ENCODE peak calls at places on chromosomes 12 and 14, in five cellular contexts. One of them, this sample, is unnamed.

GRCh38 chr12:100356646-100357223 is at the start of gene SLC17A8:
- DNase-seq in mammary epithelial cell: no peak
- DNase-seq in CD4-positive, alpha-beta T cell: no peak
- DNase-seq in activated B cell treated with CpG ODN at 0.5 μM for 24 hours: no peak
- DNase-seq in neural crest cell: peak
- DNase-seq in this sample: peak

GRCh38 chr14:105418269-105419054 is 1.2 kb upstream of the MTA1 start:
- DNase-seq in mammary epithelial cell: no peak
- DNase-seq in CD4-positive, alpha-beta T cell: no peak
- DNase-seq in activated B cell treated with CpG ODN at 0.5 μM for 24 hours: no peak
- DNase-seq in neural crest cell: no peak
- DNase-seq in this sample: no peak

GRCh38 chr14:70013269-70013873 is 134.2 kb downstream of the SMOC1 start:
- DNase-seq in mammary epithelial cell: peak
- DNase-seq in CD4-positive, alpha-beta T cell: no peak
- DNase-seq in activated B cell treated with CpG ODN at 0.5 μM for 24 hours: no peak
- DNase-seq in neural crest cell: peak
- DNase-seq in this sample: no peak

GRCh38 chr12:530308-530707 is 70.6 kb downstream of the B4GALNT3 start:
- DNase-seq in mammary epithelial cell: peak
- DNase-seq in CD4-positive, alpha-beta T cell: no peak
- DNase-seq in activated B cell treated with CpG ODN at 0.5 μM for 24 hours: no peak
- DNase-seq in neural crest cell: no peak
- DNase-seq in this sample: no peak

GRCh38 chr14:100675664-100676063 is 51.0 kb upstream of the DLK1 start:
- DNase-seq in mammary epithelial cell: no peak
- DNase-seq in CD4-positive, alpha-beta T cell: no peak
- DNase-seq in activated B cell treated with CpG ODN at 0.5 μM for 24 hours: no peak
- DNase-seq in neural crest cell: no peak
- DNase-seq in this sample: no peak

GRCh38 chr14:49766839-49767238 is 1.1 kb upstream of the KLHDC2 start:
- DNase-seq in mammary epithelial cell: peak
- DNase-seq in CD4-positive, alpha-beta T cell: no peak
- DNase-seq in activated B cell treated with CpG ODN at 0.5 μM for 24 hours: no peak
- DNase-seq in neural crest cell: no peak
- DNase-seq in this sample: no peak

GRCh38 chr12:124605869-124606774 is 38.7 kb upstream of the NCOR2 start:
- DNase-seq in mammary epithelial cell: no peak
- DNase-seq in CD4-positive, alpha-beta T cell: no peak
- DNase-seq in activated B cell treated with CpG ODN at 0.5 μM for 24 hours: no peak
- DNase-seq in neural crest cell: no peak
- DNase-seq in this sample: no peak

GRCh38 chr12:41089438-41089837 is 98.7 kb upstream of the PDZRN4 start:
- DNase-seq in mammary epithelial cell: no peak
- DNase-seq in CD4-positive, alpha-beta T cell: no peak
- DNase-seq in activated B cell treated with CpG ODN at 0.5 μM for 24 hours: no peak
- DNase-seq in neural crest cell: no peak
- DNase-seq in this sample: no peak

GRCh38 chr12:91772411-91772810 is 373.2 kb downstream of the BTG1 start:
- DNase-seq in mammary epithelial cell: peak
- DNase-seq in CD4-positive, alpha-beta T cell: no peak
- DNase-seq in activated B cell treated with CpG ODN at 0.5 μM for 24 hours: no peak
- DNase-seq in neural crest cell: no peak
- DNase-seq in this sample: no peak

GRCh38 chr12:103645202-103645601 is 58.1 kb downstream of the STAB2 start:
- DNase-seq in mammary epithelial cell: no peak
- DNase-seq in CD4-positive, alpha-beta T cell: no peak
- DNase-seq in activated B cell treated with CpG ODN at 0.5 μM for 24 hours: no peak
- DNase-seq in neural crest cell: no peak
- DNase-seq in this sample: no peak

GRCh38 chr12:39294712-39295111 is 148.2 kb downstream of the KIF21A start:
- DNase-seq in mammary epithelial cell: no peak
- DNase-seq in CD4-positive, alpha-beta T cell: no peak
- DNase-seq in activated B cell treated with CpG ODN at 0.5 μM for 24 hours: no peak
- DNase-seq in neural crest cell: no peak
- DNase-seq in this sample: no peak

GRCh38 chr14:51018521-51018920 is 74.2 kb upstream of the PYGL start:
- DNase-seq in mammary epithelial cell: no peak
- DNase-seq in CD4-positive, alpha-beta T cell: no peak
- DNase-seq in activated B cell treated with CpG ODN at 0.5 μM for 24 hours: no peak
- DNase-seq in neural crest cell: no peak
- DNase-seq in this sample: no peak

GRCh38 chr12:68899251-68899771 is 33.7 kb downstream of the CPM start:
- DNase-seq in mammary epithelial cell: peak
- DNase-seq in CD4-positive, alpha-beta T cell: no peak
- DNase-seq in activated B cell treated with CpG ODN at 0.5 μM for 24 hours: no peak
- DNase-seq in neural crest cell: no peak
- DNase-seq in this sample: no peak

GRCh38 chr12:122366685-122367475 is 55.6 kb downstream of the CLIP1 start:
- DNase-seq in mammary epithelial cell: peak
- DNase-seq in CD4-positive, alpha-beta T cell: no peak
- DNase-seq in activated B cell treated with CpG ODN at 0.5 μM for 24 hours: no peak
- DNase-seq in neural crest cell: no peak
- DNase-seq in this sample: no peak

GRCh38 chr12:26239508-26240328 is 44.3 kb downstream of the SSPN start:
- DNase-seq in mammary epithelial cell: peak
- DNase-seq in CD4-positive, alpha-beta T cell: no peak
- DNase-seq in activated B cell treated with CpG ODN at 0.5 μM for 24 hours: no peak
- DNase-seq in neural crest cell: no peak
- DNase-seq in this sample: no peak

GRCh38 chr12:116434155-116435065 is 124.8 kb upstream of the MAP1LC3B2 start:
- DNase-seq in mammary epithelial cell: peak
- DNase-seq in CD4-positive, alpha-beta T cell: no peak
- DNase-seq in activated B cell treated with CpG ODN at 0.5 μM for 24 hours: no peak
- DNase-seq in neural crest cell: peak
- DNase-seq in this sample: peak

GRCh38 chr14:75542585-75543091 is 20.4 kb downstream of the BATF start:
- DNase-seq in mammary epithelial cell: no peak
- DNase-seq in CD4-positive, alpha-beta T cell: peak
- DNase-seq in activated B cell treated with CpG ODN at 0.5 μM for 24 hours: peak
- DNase-seq in neural crest cell: no peak
- DNase-seq in this sample: no peak

GRCh38 chr12:105382771-105383632 is 52.5 kb downstream of the C12orf75 start:
- DNase-seq in mammary epithelial cell: peak
- DNase-seq in CD4-positive, alpha-beta T cell: no peak
- DNase-seq in activated B cell treated with CpG ODN at 0.5 μM for 24 hours: no peak
- DNase-seq in neural crest cell: peak
- DNase-seq in this sample: no peak

GRCh38 chr12:52186135-52186840 is 5.5 kb downstream of the KRT80 start:
- DNase-seq in mammary epithelial cell: peak
- DNase-seq in CD4-positive, alpha-beta T cell: no peak
- DNase-seq in activated B cell treated with CpG ODN at 0.5 μM for 24 hours: no peak
- DNase-seq in neural crest cell: no peak
- DNase-seq in this sample: no peak

GRCh38 chr12:108727868-108728735 is 3.2 kb downstream of the CORO1C start:
- DNase-seq in mammary epithelial cell: no peak
- DNase-seq in CD4-positive, alpha-beta T cell: no peak
- DNase-seq in activated B cell treated with CpG ODN at 0.5 μM for 24 hours: no peak
- DNase-seq in neural crest cell: no peak
- DNase-seq in this sample: no peak

GRCh38 chr14:50816419-50817047 is 14.4 kb downstream of the NIN start:
- DNase-seq in mammary epithelial cell: no peak
- DNase-seq in CD4-positive, alpha-beta T cell: no peak
- DNase-seq in activated B cell treated with CpG ODN at 0.5 μM for 24 hours: no peak
- DNase-seq in neural crest cell: no peak
- DNase-seq in this sample: no peak

GRCh38 chr12:77343291-77343690 is 277.9 kb upstream of the E2F7 start:
- DNase-seq in mammary epithelial cell: peak
- DNase-seq in CD4-positive, alpha-beta T cell: no peak
- DNase-seq in activated B cell treated with CpG ODN at 0.5 μM for 24 hours: no peak
- DNase-seq in neural crest cell: no peak
- DNase-seq in this sample: no peak

GRCh38 chr12:27635349-27635972 is 60.8 kb upstream of the REP15 start:
- DNase-seq in mammary epithelial cell: peak
- DNase-seq in CD4-positive, alpha-beta T cell: no peak
- DNase-seq in activated B cell treated with CpG ODN at 0.5 μM for 24 hours: no peak
- DNase-seq in neural crest cell: no peak
- DNase-seq in this sample: no peak

GRCh38 chr14:65387628-65388027 is 24.9 kb upstream of the FUT8 start:
- DNase-seq in mammary epithelial cell: no peak
- DNase-seq in CD4-positive, alpha-beta T cell: no peak
- DNase-seq in activated B cell treated with CpG ODN at 0.5 μM for 24 hours: no peak
- DNase-seq in neural crest cell: no peak
- DNase-seq in this sample: no peak

GRCh38 chr14:100015251-100015655 is 50.0 kb upstream of the EVL start:
- DNase-seq in mammary epithelial cell: no peak
- DNase-seq in CD4-positive, alpha-beta T cell: no peak
- DNase-seq in activated B cell treated with CpG ODN at 0.5 μM for 24 hours: no peak
- DNase-seq in neural crest cell: no peak
- DNase-seq in this sample: no peak

GRCh38 chr12:117933545-117933944 is 35.2 kb downstream of the KSR2 start:
- DNase-seq in mammary epithelial cell: no peak
- DNase-seq in CD4-positive, alpha-beta T cell: no peak
- DNase-seq in activated B cell treated with CpG ODN at 0.5 μM for 24 hours: no peak
- DNase-seq in neural crest cell: no peak
- DNase-seq in this sample: no peak

GRCh38 chr12:109130297-109130696 is 13.9 kb downstream of the ACACB start:
- DNase-seq in mammary epithelial cell: no peak
- DNase-seq in CD4-positive, alpha-beta T cell: no peak
- DNase-seq in activated B cell treated with CpG ODN at 0.5 μM for 24 hours: no peak
- DNase-seq in neural crest cell: no peak
- DNase-seq in this sample: no peak

GRCh38 chr12:50050410-50051280 is 6.8 kb upstream of the ASIC1 start:
- DNase-seq in mammary epithelial cell: no peak
- DNase-seq in CD4-positive, alpha-beta T cell: no peak
- DNase-seq in activated B cell treated with CpG ODN at 0.5 μM for 24 hours: no peak
- DNase-seq in neural crest cell: no peak
- DNase-seq in this sample: peak

GRCh38 chr12:131726-132465 is 65.3 kb downstream of the IQSEC3 start:
- DNase-seq in mammary epithelial cell: no peak
- DNase-seq in CD4-positive, alpha-beta T cell: no peak
- DNase-seq in activated B cell treated with CpG ODN at 0.5 μM for 24 hours: no peak
- DNase-seq in neural crest cell: no peak
- DNase-seq in this sample: no peak

GRCh38 chr14:75831971-75832370 is 149.8 kb downstream of the TGFB3 start:
- DNase-seq in mammary epithelial cell: peak
- DNase-seq in CD4-positive, alpha-beta T cell: no peak
- DNase-seq in activated B cell treated with CpG ODN at 0.5 μM for 24 hours: no peak
- DNase-seq in neural crest cell: no peak
- DNase-seq in this sample: no peak

GRCh38 chr14:85731198-85731597 is 201.3 kb downstream of the FLRT2 start:
- DNase-seq in mammary epithelial cell: peak
- DNase-seq in CD4-positive, alpha-beta T cell: no peak
- DNase-seq in activated B cell treated with CpG ODN at 0.5 μM for 24 hours: no peak
- DNase-seq in neural crest cell: no peak
- DNase-seq in this sample: no peak

DNA sequence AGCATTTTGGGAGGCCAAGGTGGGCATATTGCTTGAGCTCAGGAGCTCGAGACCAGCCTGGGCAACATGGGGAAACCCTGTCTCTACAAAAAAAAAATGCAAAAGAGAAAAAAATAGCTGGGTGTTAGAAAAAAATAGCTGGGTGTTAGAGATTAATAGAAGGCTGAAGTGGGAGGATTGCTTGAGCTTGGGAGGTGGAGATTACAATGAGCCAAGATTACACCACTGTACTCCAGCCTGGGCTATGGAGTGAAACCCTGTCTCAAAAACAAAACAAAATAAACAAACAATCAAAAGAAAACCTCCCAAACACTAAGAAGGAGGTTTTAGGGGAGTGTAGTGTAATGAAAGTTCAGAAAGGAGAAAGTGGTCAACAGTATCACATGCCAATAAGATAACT is 202.1 kb downstream of the FLRT2 start:
- DNase-seq in mammary epithelial cell: no peak
- DNase-seq in CD4-positive, alpha-beta T cell: no peak
- DNase-seq in activated B cell treated with CpG ODN at 0.5 μM for 24 hours: no peak
- DNase-seq in neural crest cell: no peak
- DNase-seq in this sample: no peak
- TF ChIP-seq CTCF in mammary epithelial cell: no peak
- TF ChIP-seq CTCF in CD4-positive, alpha-beta T cell: no peak
- TF ChIP-seq CTCF in activated B cell treated with CpG ODN at 0.5 μM for 24 hours: no peak
- TF ChIP-seq CTCF in neural crest cell: no peak
- TF ChIP-seq CTCF in this sample: no peak

GRCh38 chr14:101961011-101961721 is 3.2 kb upstream of the DYNC1H1 start:
- DNase-seq in mammary epithelial cell: peak
- DNase-seq in CD4-positive, alpha-beta T cell: peak
- DNase-seq in activated B cell treated with CpG ODN at 0.5 μM for 24 hours: peak
- DNase-seq in neural crest cell: peak
- DNase-seq in this sample: no peak

GRCh38 chr14:101961746-101962502 is 2.4 kb upstream of the DYNC1H1 start:
- DNase-seq in mammary epithelial cell: no peak
- DNase-seq in CD4-positive, alpha-beta T cell: no peak
- DNase-seq in activated B cell treated with CpG ODN at 0.5 μM for 24 hours: no peak
- DNase-seq in neural crest cell: no peak
- DNase-seq in this sample: no peak

GRCh38 chr14:101959277-101959676 is 5.1 kb upstream of the DYNC1H1 start:
- DNase-seq in mammary epithelial cell: no peak
- DNase-seq in CD4-positive, alpha-beta T cell: no peak
- DNase-seq in activated B cell treated with CpG ODN at 0.5 μM for 24 hours: no peak
- DNase-seq in neural crest cell: no peak
- DNase-seq in this sample: no peak

GRCh38 chr14:101958418-101959185 is 5.8 kb upstream of the DYNC1H1 start:
- DNase-seq in mammary epithelial cell: no peak
- DNase-seq in CD4-positive, alpha-beta T cell: no peak
- DNase-seq in activated B cell treated with CpG ODN at 0.5 μM for 24 hours: no peak
- DNase-seq in neural crest cell: no peak
- DNase-seq in this sample: no peak

GRCh38 chr14:101960225-101960624 is 4.1 kb upstream of the DYNC1H1 start:
- DNase-seq in mammary epithelial cell: no peak
- DNase-seq in CD4-positive, alpha-beta T cell: no peak
- DNase-seq in activated B cell treated with CpG ODN at 0.5 μM for 24 hours: no peak
- DNase-seq in neural crest cell: peak
- DNase-seq in this sample: no peak
- TF ChIP-seq CTCF in mammary epithelial cell: peak
- TF ChIP-seq CTCF in CD4-positive, alpha-beta T cell: no peak
- TF ChIP-seq CTCF in activated B cell treated with CpG ODN at 0.5 μM for 24 hours: no peak
- TF ChIP-seq CTCF in neural crest cell: peak
- TF ChIP-seq CTCF in this sample: no peak

GRCh38 chr12:113005759-113006158 is 27.4 kb downstream of the OAS2 start:
- DNase-seq in mammary epithelial cell: no peak
- DNase-seq in CD4-positive, alpha-beta T cell: no peak
- DNase-seq in activated B cell treated with CpG ODN at 0.5 μM for 24 hours: no peak
- DNase-seq in neural crest cell: no peak
- DNase-seq in this sample: no peak
- TF ChIP-seq CTCF in mammary epithelial cell: peak
- TF ChIP-seq CTCF in CD4-positive, alpha-beta T cell: peak
- TF ChIP-seq CTCF in activated B cell treated with CpG ODN at 0.5 μM for 24 hours: no peak
- TF ChIP-seq CTCF in neural crest cell: peak
- TF ChIP-seq CTCF in this sample: peak

GRCh38 chr14:93906341-93907329 is 20.5 kb upstream of the FAM181A start:
- DNase-seq in mammary epithelial cell: peak
- DNase-seq in CD4-positive, alpha-beta T cell: peak
- DNase-seq in activated B cell treated with CpG ODN at 0.5 μM for 24 hours: no peak
- DNase-seq in neural crest cell: peak
- DNase-seq in this sample: no peak

GRCh38 chr14:93902619-93903307 is 24.4 kb upstream of the FAM181A start:
- DNase-seq in mammary epithelial cell: no peak
- DNase-seq in CD4-positive, alpha-beta T cell: no peak
- DNase-seq in activated B cell treated with CpG ODN at 0.5 μM for 24 hours: no peak
- DNase-seq in neural crest cell: no peak
- DNase-seq in this sample: no peak

GRCh38 chr14:93903342-93904184 is 23.6 kb upstream of the FAM181A start:
- DNase-seq in mammary epithelial cell: no peak
- DNase-seq in CD4-positive, alpha-beta T cell: no peak
- DNase-seq in activated B cell treated with CpG ODN at 0.5 μM for 24 hours: no peak
- DNase-seq in neural crest cell: peak
- DNase-seq in this sample: no peak

GRCh38 chr14:93901813-93902212 is 25.3 kb upstream of the FAM181A start:
- DNase-seq in mammary epithelial cell: no peak
- DNase-seq in CD4-positive, alpha-beta T cell: no peak
- DNase-seq in activated B cell treated with CpG ODN at 0.5 μM for 24 hours: no peak
- DNase-seq in neural crest cell: no peak
- DNase-seq in this sample: no peak

GRCh38 chr14:93905623-93906022 is 21.5 kb upstream of the FAM181A start:
- DNase-seq in mammary epithelial cell: peak
- DNase-seq in CD4-positive, alpha-beta T cell: no peak
- DNase-seq in activated B cell treated with CpG ODN at 0.5 μM for 24 hours: no peak
- DNase-seq in neural crest cell: no peak
- DNase-seq in this sample: no peak
- TF ChIP-seq CTCF in mammary epithelial cell: no peak
- TF ChIP-seq CTCF in CD4-positive, alpha-beta T cell: no peak
- TF ChIP-seq CTCF in activated B cell treated with CpG ODN at 0.5 μM for 24 hours: no peak
- TF ChIP-seq CTCF in neural crest cell: no peak
- TF ChIP-seq CTCF in this sample: no peak

This sample was measured in mesothelial cell of epicardium.